ENCODE peak calls at places on chromosomes 6 and 20, in six cellular contexts. X, F, A, Z, M and S are unnamed samples. For H3K9me3, the result is how much of the 10 kb centered on the place peaks cover.

GRCh38 chr20:50372770-50373088 is 137.5 kb upstream of the PTPN1 start:
- DNase-seq in X (no peak), F (no peak), A (no peak), Z (no peak), M (no peak), S (no peak)

GRCh38 chr20:42010090-42010489 is 391.9 kb upstream of the CHD6 start:
- DNase-seq in X (no peak), F (no peak), A (no peak), Z (no peak), M (no peak), S (no peak)

GRCh38 chr6:119350202-119351004 is 842 bp upstream of the MAN1A1 start:
- DNase-seq in X (no peak), F (peak), A (no peak), Z (no peak), M (no peak), S (peak)

GRCh38 chr6:110359554-110359953 is 1.4 kb upstream of the METTL24 start:
- DNase-seq in X (no peak), F (no peak), A (no peak), Z (no peak), M (no peak), S (no peak)

GRCh38 chr6:144644776-144645175 is 359.6 kb downstream of the UTRN start:
- DNase-seq in X (no peak), F (no peak), A (no peak), Z (no peak), M (no peak), S (no peak)

GRCh38 chr6:16837217-16837972 is 76.1 kb upstream of the ATXN1 start:
- DNase-seq in X (no peak), F (no peak), A (no peak), Z (no peak), M (no peak), S (no peak)

GRCh38 chr20:62063981-62064787 is 1.5 kb downstream of the TAF4 start:
- DNase-seq in X (no peak), F (peak), A (no peak), Z (no peak), M (no peak), S (peak)

GRCh38 chr6:30192076-30192475 is 21.1 kb downstream of the TRIM26 start:
- DNase-seq in X (no peak), F (no peak), A (no peak), Z (no peak), M (no peak), S (no peak)

GRCh38 chr6:125802943-125803377 is 12.2 kb downstream of the NCOA7 start:
- DNase-seq in X (no peak), F (no peak), A (no peak), Z (no peak), M (no peak), S (no peak)

GRCh38 chr6:22880686-22881433 is 311.5 kb downstream of the HDGFL1 start:
- DNase-seq in X (no peak), F (no peak), A (no peak), Z (no peak), M (no peak), S (no peak)

GRCh38 chr6:68082086-68082485 is 553.0 kb upstream of the ADGRB3 start:
- DNase-seq in X (no peak), F (no peak), A (no peak), Z (no peak), M (no peak), S (no peak)

GRCh38 chr20:8385247-8385646 is 253.2 kb downstream of the PLCB1 start:
- DNase-seq in X (no peak), F (no peak), A (no peak), Z (peak), M (no peak), S (peak)

GRCh38 chr6:150332939-150333591 is 35.7 kb upstream of the IYD start:
- DNase-seq in X (no peak), F (no peak), A (no peak), Z (no peak), M (no peak), S (no peak)

GRCh38 chr6:44020148-44020547 is 107.1 kb downstream of the MRPL14 start:
- DNase-seq in X (no peak), F (no peak), A (no peak), Z (no peak), M (no peak), S (no peak)

GRCh38 chr6:46629698-46630097 is 22.9 kb downstream of the CYP39A1 start:
- DNase-seq in X (no peak), F (no peak), A (no peak), Z (no peak), M (no peak), S (no peak)

GRCh38 chr20:5670137-5670536 is 80.1 kb upstream of the SHLD1 start:
- DNase-seq in X (no peak), F (no peak), A (no peak), Z (no peak), M (no peak), S (no peak)

GRCh38 chr20:8020314-8021079 is 936 bp upstream of the TMX4 start:
- DNase-seq in X (no peak), F (no peak), A (no peak), Z (no peak), M (no peak), S (no peak)

GRCh38 chr6:160057080-160057479 is 64.5 kb upstream of the SLC22A1 start:
- DNase-seq in X (no peak), F (no peak), A (no peak), Z (no peak), M (no peak), S (no peak)

GRCh38 chr6:56655250-56655649 is 12.6 kb upstream of the DST start:
- DNase-seq in X (no peak), F (no peak), A (no peak), Z (no peak), M (no peak), S (no peak)

GRCh38 chr6:42409582-42409981 is 42.1 kb downstream of the TRERF1 start:
- DNase-seq in X (no peak), F (no peak), A (no peak), Z (no peak), M (no peak), S (no peak)

GRCh38 chr20:57801046-57801445 is 91.2 kb upstream of the PMEPA1 start:
- DNase-seq in X (no peak), F (no peak), A (no peak), Z (no peak), M (no peak), S (no peak)

GRCh38 chr6:147203311-147204059 is 732 bp upstream of the STXBP5 start:
- DNase-seq in X (peak), F (peak), A (no peak), Z (peak), M (peak), S (peak)

GRCh38 chr6:134446228-134446848 is 128.4 kb upstream of the SGK1 start:
- DNase-seq in X (no peak), F (no peak), A (no peak), Z (no peak), M (no peak), S (peak)

GRCh38 chr6:125584468-125584939 is 164.9 kb upstream of the HEY2 start:
- DNase-seq in X (no peak), F (peak), A (no peak), Z (peak), M (no peak), S (no peak)

GRCh38 chr6:80376411-80376810 is 269.9 kb downstream of the BCKDHB start:
- DNase-seq in X (no peak), F (no peak), A (no peak), Z (no peak), M (no peak), S (no peak)

GRCh38 chr20:63973636-63974401 is 4.1 kb upstream of the ZNF512B start:
- DNase-seq in X (peak), F (peak), A (no peak), Z (peak), M (peak), S (peak)

GRCh38 chr20:2775139-2775538 is 25.3 kb downstream of the CPXM1 start:
- DNase-seq in X (no peak), F (no peak), A (no peak), Z (no peak), M (no peak), S (no peak)

GRCh38 chr20:19730716-19731115 is 27.3 kb upstream of the RIN2 start:
- DNase-seq in X (no peak), F (no peak), A (no peak), Z (no peak), M (no peak), S (no peak)

GRCh38 chr6:21101694-21102093 is 491.9 kb upstream of the SOX4 start:
- DNase-seq in X (no peak), F (no peak), A (no peak), Z (no peak), M (no peak), S (no peak)

GRCh38 chr6:93624408-93624807 is 205.0 kb upstream of the EPHA7 start:
- DNase-seq in X (no peak), F (no peak), A (no peak), Z (no peak), M (no peak), S (peak)

GRCh38 chr20:20495719-20496474 is 128.0 kb downstream of the INSM1 start:
- DNase-seq in X (no peak), F (no peak), A (no peak), Z (no peak), M (no peak), S (no peak)

GRCh38 chr6:69827491-69827890 is 30.7 kb upstream of the LMBRD1 start:
- DNase-seq in X (no peak), F (no peak), A (no peak), Z (no peak), M (no peak), S (no peak)

GRCh38 chr6:156564128-156564806 is 212.9 kb upstream of the ARID1B start:
- DNase-seq in X (peak), F (peak), A (peak), Z (peak), M (peak), S (peak)

GRCh38 chr20:63496404-63497120 is 2.3 kb downstream of the EEF1A2 start:
- DNase-seq in X (no peak), F (no peak), A (no peak), Z (peak), M (no peak), S (no peak)

GRCh38 chr6:14458669-14459266 is 341.2 kb downstream of the CD83 start:
- DNase-seq in X (no peak), F (no peak), A (no peak), Z (no peak), M (no peak), S (no peak)

GRCh38 chr6:34194770-34195169 is 41.9 kb upstream of the HMGA1 start:
- DNase-seq in X (no peak), F (no peak), A (no peak), Z (no peak), M (no peak), S (no peak)

GRCh38 chr6:31363809-31364208 is 6.8 kb upstream of the HLA-B start:
- DNase-seq in X (no peak), F (no peak), A (no peak), Z (no peak), M (no peak), S (no peak)

GRCh38 chr6:43604174-43604573 is 24.9 kb downstream of the GTPBP2 start:
- DNase-seq in X (no peak), F (no peak), A (no peak), Z (no peak), M (no peak), S (no peak)

DNA sequence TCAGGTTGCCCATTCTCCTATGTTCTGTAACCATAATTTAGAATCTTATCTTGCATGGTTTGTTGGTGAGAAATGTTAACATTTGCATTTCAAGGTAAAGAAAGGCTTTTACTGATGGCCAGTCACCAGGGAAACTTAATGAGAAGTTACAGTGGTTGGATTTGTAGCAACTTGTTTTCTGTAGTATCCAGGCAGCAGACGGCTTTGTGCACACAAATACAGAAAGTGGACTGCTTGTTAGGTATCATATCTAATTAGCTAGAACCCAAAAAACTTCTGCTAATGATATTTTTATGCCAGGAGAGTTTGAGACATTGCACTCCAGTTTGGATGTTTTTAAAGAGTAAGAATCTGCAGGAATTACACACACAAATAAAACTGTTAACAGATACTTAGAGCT is 578.0 kb downstream of the DOK5 start:
- DNase-seq in X (no peak), F (no peak), A (no peak), Z (no peak), M (no peak), S (no peak)
- H3K9me3 ChIP-seq in X (under half), F (under half), A (under half), Z (under half), M (under half), S (under half)

GRCh38 chr20:49285813-49286494 is 8.1 kb upstream of the ZNFX1 start:
- DNase-seq in X (no peak), F (no peak), A (no peak), Z (no peak), M (no peak), S (no peak)
- H3K9me3 ChIP-seq in X (under half), F (under half), A (half or more), Z (under half), M (half or more), S (under half)

DNA sequence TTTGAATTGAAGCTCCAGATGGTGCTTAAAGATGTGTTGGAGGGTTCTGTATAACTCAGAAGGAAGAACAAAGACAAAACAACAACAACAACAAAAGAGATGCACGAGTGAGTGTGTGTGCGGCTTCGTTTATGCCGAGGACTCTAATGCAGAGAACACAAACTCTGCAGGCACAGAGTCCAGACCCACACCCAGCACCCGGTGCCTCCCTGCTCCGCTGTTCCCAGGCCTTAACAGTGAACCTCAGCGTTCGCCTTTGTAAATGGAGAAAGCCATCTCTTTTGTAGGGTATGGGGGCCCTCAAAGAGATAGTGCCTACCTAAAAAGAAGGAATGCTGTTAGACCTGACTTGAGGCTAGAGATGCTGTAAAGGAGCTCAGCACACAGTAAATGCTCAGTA is 243.3 kb downstream of the ERMARD start:
- DNase-seq in X (no peak), F (peak), A (no peak), Z (no peak), M (no peak), S (no peak)
- H3K9me3 ChIP-seq in X (under half), F (under half), A (under half), Z (under half), M (under half), S (under half)

DNA sequence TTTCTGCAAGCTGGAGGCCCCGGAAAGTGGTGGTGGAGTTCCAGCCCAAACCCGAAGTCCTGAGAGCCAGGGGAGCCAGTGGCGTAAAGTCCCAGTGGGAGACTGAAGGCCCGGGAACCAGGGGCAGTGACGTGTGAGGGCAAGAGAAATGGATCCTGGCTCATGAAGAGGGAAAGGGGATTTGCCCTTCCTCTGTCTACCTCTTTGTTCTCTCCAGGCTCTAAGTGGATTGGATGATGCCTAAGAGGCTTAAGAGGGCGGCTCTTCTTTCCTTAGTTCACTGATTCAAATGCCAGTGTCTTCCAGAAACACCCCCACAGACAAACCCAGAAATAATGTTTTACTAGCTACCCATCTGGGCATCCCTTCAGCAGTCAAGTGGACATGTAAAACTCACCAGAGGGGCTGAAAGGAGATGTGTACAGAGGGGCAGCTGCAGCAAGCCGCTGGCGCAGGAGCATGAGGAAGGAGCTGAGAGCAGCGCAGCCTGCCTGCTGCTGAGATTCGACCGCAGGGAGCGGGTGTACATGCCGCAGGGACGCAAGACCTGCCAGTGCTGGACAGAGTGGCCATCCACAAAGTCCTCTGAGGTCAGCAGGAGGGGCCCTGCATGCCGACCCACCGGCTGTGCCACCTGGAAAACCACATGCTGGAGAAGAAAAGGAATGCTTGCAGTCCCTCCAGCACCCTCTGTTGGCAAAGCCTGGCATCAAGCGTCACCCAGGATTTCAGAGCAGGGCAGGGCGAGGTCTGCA is 29.5 kb downstream of the CDYL start:
- DNase-seq in X (no peak), F (peak), A (no peak), Z (no peak), M (no peak), S (peak)
- H3K9me3 ChIP-seq in X (under half), F (under half), A (under half), Z (under half), M (under half), S (under half)

GRCh38 chr6:132198040-132198439 is 203.2 kb downstream of the MOXD1 start:
- DNase-seq in X (no peak), F (no peak), A (no peak), Z (no peak), M (no peak), S (no peak)
- H3K9me3 ChIP-seq in X (under half), F (under half), A (under half), Z (under half), M (under half), S (under half)

GRCh38 chr20:32192698-32193097 is 14.8 kb downstream of the PLAGL2 start:
- DNase-seq in X (no peak), F (peak), A (no peak), Z (no peak), M (no peak), S (no peak)

GRCh38 chr20:32191422-32191821 is 16.1 kb downstream of the PLAGL2 start:
- DNase-seq in X (no peak), F (no peak), A (no peak), Z (no peak), M (no peak), S (no peak)

GRCh38 chr20:32190608-32191415 is 16.7 kb downstream of the PLAGL2 start:
- DNase-seq in X (no peak), F (no peak), A (no peak), Z (no peak), M (no peak), S (no peak)

GRCh38 chr20:32189691-32190607 is 17.6 kb downstream of the PLAGL2 start:
- DNase-seq in X (no peak), F (peak), A (no peak), Z (peak), M (peak), S (peak)

DNA sequence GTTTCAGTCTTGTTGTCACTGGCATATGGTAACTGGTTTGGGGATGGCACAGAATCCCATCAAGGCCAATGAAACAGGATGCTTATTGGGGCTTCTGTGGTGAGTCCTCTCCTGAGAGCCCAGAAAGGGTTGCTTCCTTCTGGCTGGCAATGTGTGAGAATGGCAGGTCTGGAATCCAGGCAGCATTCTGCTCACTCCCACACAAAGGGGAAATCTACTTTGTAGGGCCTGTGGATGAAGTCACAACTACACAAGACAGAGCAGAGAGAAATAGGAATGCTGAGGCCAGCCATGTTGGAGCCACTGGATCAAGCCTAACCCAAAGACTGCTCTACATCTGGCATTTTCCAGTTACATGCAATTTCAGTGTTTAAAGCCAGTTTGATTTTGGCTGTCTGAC is 15.7 kb downstream of the PLAGL2 start:
- DNase-seq in X (no peak), F (no peak), A (no peak), Z (no peak), M (no peak), S (no peak)
- H3K9me3 ChIP-seq in X (under half), F (under half), A (under half), Z (under half), M (under half), S (under half)

GRCh38 chr6:164087870-164088269 is 673.4 kb downstream of the QKI start:
- DNase-seq in X (no peak), F (no peak), A (no peak), Z (no peak), M (no peak), S (no peak)

GRCh38 chr6:164085086-164085485 is 670.6 kb downstream of the QKI start:
- DNase-seq in X (peak), F (no peak), A (no peak), Z (no peak), M (no peak), S (no peak)

GRCh38 chr6:164085552-164086325 is 671.2 kb downstream of the QKI start:
- DNase-seq in X (peak), F (no peak), A (peak), Z (peak), M (no peak), S (peak)

DNA sequence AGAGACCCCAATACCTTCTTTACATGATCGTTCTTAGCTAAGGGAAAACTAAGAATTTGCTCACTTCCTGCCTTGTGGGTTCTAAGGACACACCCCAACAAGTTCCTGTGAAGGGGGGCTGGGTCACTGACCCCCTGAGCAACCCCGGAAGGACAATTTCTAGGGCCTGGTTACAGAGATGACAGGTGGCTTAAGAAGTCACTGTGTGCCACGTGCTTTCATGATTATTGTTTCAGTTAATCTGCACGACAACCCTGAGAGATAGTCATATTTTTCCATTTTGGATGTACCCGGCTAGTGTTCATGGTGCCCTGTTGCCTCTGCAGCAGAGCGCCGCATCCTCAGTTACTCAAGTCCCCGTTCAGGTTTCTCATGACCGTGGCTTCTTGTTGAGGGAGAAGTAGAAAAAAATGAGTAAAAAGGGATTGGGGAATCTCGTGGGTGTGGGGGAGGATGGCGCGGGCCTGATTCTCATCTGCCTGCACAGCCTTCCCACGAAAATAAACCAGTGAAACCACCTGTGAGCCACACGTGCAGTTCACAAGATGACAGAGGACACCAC is 671.9 kb downstream of the QKI start:
- DNase-seq in X (no peak), F (no peak), A (no peak), Z (no peak), M (no peak), S (no peak)
- H3K9me3 ChIP-seq in X (under half), F (under half), A (under half), Z (under half), M (under half), S (under half)